ENCODE peak calls at places on chromosome 11, in seven cellular contexts. A is IMR-90, N is mesendoderm, I is H9, Y is H1, U is trophoblast cell, L is mesenchymal stem cell. V is an unnamed sample.

GRCh38 chr11:5600374-5600851 is 4.0 kb downstream of the TRIM6 start:
- DNase-seq in N (peak; percentile 95), U (peak; percentile 90), L (peak; percentile 91), I (peak; percentile 81), Y (peak; percentile 66), A (peak; percentile 90), V (peak; percentile 55)

GRCh38 chr11:69039501-69039900 is 9.2 kb upstream of the TPCN2 start:
- DNase-seq in U (peak; percentile 65), I (no peak), A (peak; percentile 11), L (no peak), Y (no peak), N (peak; percentile 55), V (no peak)

GRCh38 chr11:17473071-17473744 is 3.4 kb downstream of the ABCC8 start:
- DNase-seq in A (peak; percentile 7), U (no peak), Y (peak; percentile 50), L (peak; percentile 30), I (peak; percentile 84), N (peak; percentile 93), V (no peak)

GRCh38 chr11:128905345-128906184 is 14.4 kb downstream of the KCNJ5 start:
- DNase-seq in U (peak; percentile 64), L (peak; percentile 54), A (peak; percentile 26), I (peak; percentile 78), N (peak; percentile 85), Y (no peak), V (no peak)

GRCh38 chr11:62439785-62440602 is 21.2 kb downstream of the SCGB1A1 start:
- DNase-seq in L (no peak), Y (no peak), A (peak; percentile 77), N (no peak), U (no peak), I (no peak), V (no peak)

GRCh38 chr11:62552931-62553838 is 6.6 kb upstream of the AHNAK start:
- DNase-seq in N (peak; percentile 97), Y (peak; percentile 73), I (peak; percentile 84), U (peak; percentile 98), A (peak; percentile 96), L (peak; percentile 98), V (no peak)

GRCh38 chr11:1196516-1197391 is 26.1 kb upstream of the MUC5B start:
- DNase-seq in U (no peak), L (no peak), N (no peak), Y (no peak), I (peak; percentile 20), A (no peak), V (no peak)

GRCh38 chr11:1119282-1120146 is 38.2 kb upstream of the MUC5AC start:
- DNase-seq in L (no peak), U (no peak), N (no peak), Y (no peak), I (peak; percentile 18), A (no peak), V (no peak)

GRCh38 chr11:41716862-41717261 is 257.4 kb upstream of the LRRC4C start:
- DNase-seq in Y (no peak), L (no peak), A (no peak), U (no peak), I (no peak), N (no peak), V (no peak)

GRCh38 chr11:9825315-9825714 is 161.4 kb downstream of the SWAP70 start:
- DNase-seq in I (no peak), Y (no peak), A (peak; percentile 38), U (peak; percentile 89), N (no peak), L (peak; percentile 63), V (no peak)

GRCh38 chr11:125358254-125358840 is 137.7 kb downstream of the FEZ1 start:
- DNase-seq in I (no peak), U (no peak), N (no peak), L (peak; percentile 64), Y (no peak), A (peak; percentile 65), V (no peak)

GRCh38 chr11:47510231-47510630 is 42.7 kb downstream of the CELF1 start:
- DNase-seq in I (no peak), Y (no peak), U (no peak), N (no peak), L (no peak), A (peak; percentile 58), V (no peak)

GRCh38 chr11:74306440-74307175 is 4.8 kb downstream of the P4HA3 start:
- DNase-seq in A (no peak), L (no peak), Y (no peak), N (no peak), I (no peak), U (no peak), V (no peak)

GRCh38 chr11:77345621-77346020 is 44.1 kb upstream of the GDPD4 start:
- DNase-seq in N (no peak), L (peak; percentile 11), Y (no peak), I (no peak), A (peak; percentile 90), U (peak; percentile 23), V (no peak)

GRCh38 chr11:70667767-70668166 is 269.4 kb downstream of the CTTN start:
- DNase-seq in I (no peak), U (no peak), L (no peak), Y (no peak), N (no peak), A (no peak), V (no peak)

GRCh38 chr11:45576461-45577215 is 88.8 kb downstream of the CHST1 start:
- DNase-seq in U (no peak), I (no peak), A (no peak), L (no peak), N (no peak), Y (no peak), V (no peak)

GRCh38 chr11:59550842-59551650 is 39.7 kb downstream of the OR4D9 start:
- DNase-seq in Y (peak; percentile 73), A (peak; percentile 92), U (peak; percentile 93), N (peak; percentile 97), L (peak; percentile 96), I (peak; percentile 81), V (peak; percentile 91)

GRCh38 chr11:42521994-42522393 is 789.8 kb upstream of the API5 start:
- DNase-seq in Y (no peak), N (peak; percentile 3), L (peak; percentile 38), A (no peak), U (peak; percentile 3), I (no peak), V (no peak)

GRCh38 chr11:122007611-122008071 is 108.4 kb downstream of the BLID start:
- DNase-seq in I (no peak), U (no peak), Y (no peak), L (no peak), A (peak; percentile 16), N (no peak), V (no peak)

GRCh38 chr11:72569966-72570892 is 104.0 kb downstream of the PDE2A start:
- DNase-seq in U (peak; percentile 93), Y (no peak), L (peak; percentile 45), I (peak; percentile 19), N (no peak), A (peak; percentile 66), V (no peak)

DNA sequence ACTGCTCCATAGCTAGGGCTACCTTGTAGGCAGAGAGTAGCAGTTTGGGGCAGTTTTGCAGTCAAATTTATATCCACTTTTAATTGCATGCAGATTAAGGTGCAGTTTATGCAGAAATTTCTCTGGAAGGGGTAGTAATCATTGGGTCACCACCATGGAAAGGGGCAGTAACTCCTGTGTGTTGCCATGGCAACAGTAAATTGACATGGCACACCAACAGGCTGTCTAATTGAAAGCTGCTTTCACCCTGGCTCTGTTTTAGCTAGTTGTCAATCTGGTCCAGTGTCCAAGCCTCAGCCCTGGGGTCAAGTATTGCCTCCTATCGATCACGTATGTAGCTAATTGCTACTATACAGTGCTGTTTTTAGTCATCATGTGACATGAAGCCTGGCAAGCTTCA is 786.1 kb upstream of the CNTN5 start:
- DNase-seq in Y (no peak), L (no peak), U (no peak), N (peak; percentile 22), I (no peak), A (no peak), V (no peak)
- H2BK120ac ChIP-seq in Y (no peak overlapping the region), L (no peak overlapping the region), U (no peak overlapping the region), N (no peak overlapping the region), I (no peak overlapping the region), A (no peak overlapping the region), V (no peak overlapping the region)

GRCh38 chr11:12075291-12075690 is 35.1 kb upstream of the MICAL2 start:
- DNase-seq in A (no peak), N (no peak), I (no peak), Y (no peak), U (no peak), L (peak; percentile 11), V (no peak)
- H2BK120ac ChIP-seq in A (peak overlapping the region; percentile 99), N (no peak overlapping the region), I (no peak overlapping the region), Y (no peak overlapping the region), U (no peak overlapping the region), L (peak overlapping the region; percentile 55), V (no peak overlapping the region)

DNA sequence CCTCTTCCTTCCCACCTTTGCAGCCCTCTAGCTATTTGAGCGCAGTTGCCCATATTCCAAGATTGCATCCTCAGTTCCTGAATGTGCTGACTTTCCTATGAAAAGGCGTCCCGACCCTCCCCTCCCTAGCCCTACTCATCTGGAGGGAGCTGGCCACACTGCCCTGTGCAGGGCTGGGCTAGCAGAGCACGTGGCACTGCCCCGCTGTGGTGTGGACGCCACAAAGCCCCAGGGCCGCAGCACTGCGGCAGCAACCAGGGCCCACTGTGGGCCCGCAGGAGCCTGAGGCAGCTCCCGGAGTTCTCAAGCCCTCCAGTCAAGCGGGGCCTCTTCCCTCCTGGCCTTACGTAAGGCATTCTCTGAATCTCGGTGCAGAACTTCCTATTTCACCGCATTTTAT is 27.6 kb downstream of the B3GAT1 start:
- DNase-seq in L (no peak), A (no peak), U (no peak), I (no peak), Y (no peak), N (no peak), V (no peak)
- H2BK120ac ChIP-seq in L (no peak overlapping the region), A (no peak overlapping the region), U (no peak overlapping the region), I (no peak overlapping the region), Y (no peak overlapping the region), N (no peak overlapping the region), V (no peak overlapping the region)

GRCh38 chr11:3635641-3636375 is 6.0 kb downstream of the ART5 start:
- DNase-seq in Y (no peak), L (no peak), N (no peak), A (no peak), I (no peak), U (no peak), V (no peak)

GRCh38 chr11:3627291-3627690 is 14.5 kb downstream of the ART5 start:
- DNase-seq in U (no peak), Y (no peak), A (peak; percentile 81), I (no peak), L (peak; percentile 81), N (peak; percentile 35), V (no peak)

GRCh38 chr11:3637201-3637600 is 4.6 kb downstream of the ART5 start:
- DNase-seq in N (no peak), L (no peak), A (no peak), U (no peak), I (no peak), Y (no peak), V (no peak)

GRCh38 chr11:3631331-3631730 is 10.5 kb downstream of the ART5 start:
- DNase-seq in U (no peak), L (no peak), A (no peak), Y (no peak), N (no peak), I (no peak), V (no peak)

DNA sequence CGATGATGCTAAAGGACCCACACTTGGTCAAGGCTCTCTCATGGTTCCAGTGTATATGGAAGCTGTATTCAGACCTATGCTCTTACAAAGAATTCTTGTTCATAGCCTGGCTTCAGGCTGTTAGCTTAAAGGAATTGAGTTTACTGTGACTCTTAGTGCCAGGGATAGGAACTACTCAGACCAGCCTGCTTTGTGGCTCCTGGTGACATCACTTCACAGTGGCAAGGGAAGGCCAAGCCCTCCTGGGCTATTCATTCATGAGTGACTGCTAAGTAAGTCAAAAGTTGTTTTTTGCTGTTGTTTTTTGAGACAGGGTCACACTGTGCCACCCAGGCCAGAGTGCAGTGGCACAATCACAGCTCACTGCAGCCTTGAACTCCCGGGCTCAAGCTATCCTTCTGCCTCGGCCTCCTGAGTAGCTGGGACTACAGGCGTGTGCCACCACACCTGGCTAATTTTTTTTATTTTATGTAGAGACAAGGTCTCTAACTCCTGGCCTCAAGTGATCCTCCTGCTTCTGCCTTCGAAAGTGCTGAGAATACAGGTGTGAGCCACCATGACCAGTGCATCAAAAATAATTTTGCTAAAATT is 9.6 kb downstream of the ART5 start:
- DNase-seq in Y (no peak), I (no peak), U (no peak), A (no peak), N (no peak), L (no peak), V (no peak)
- H2BK120ac ChIP-seq in Y (no peak overlapping the region), I (no peak overlapping the region), U (no peak overlapping the region), A (no peak overlapping the region), N (no peak overlapping the region), L (no peak overlapping the region), V (no peak overlapping the region)

V was measured in neuronal stem cell.